ENCODE peak calls at places on chromosomes 6 and 20, in seven cellular contexts. B is HCT116, O is HEK293T, X is H1, E is HepG2, M is K562, D is GM12878. S is an unnamed sample.
A peak's percentile ranks its signal among the peaks of the same experiment; 100 is the strongest.

GRCh38 chr6:7770111-7770510 is 44.2 kb downstream of the BMP6 start:
- DNase-seq in D (no peak), B (no peak), E (no peak), M (no peak), X (no peak), O (no peak), S (no peak)

GRCh38 chr20:4853787-4854295 is 132.1 kb downstream of the PRND start:
- DNase-seq in M (no peak), X (no peak), B (no peak), D (no peak), E (no peak), O (no peak), S (no peak)

GRCh38 chr20:44501448-44501847 is 20.4 kb downstream of the SERINC3 start:
- DNase-seq in O (no peak), E (no peak), X (no peak), M (no peak), D (no peak), B (no peak), S (no peak)

GRCh38 chr6:44495036-44495901 is 107.8 kb downstream of the CDC5L start:
- DNase-seq in E (no peak), M (no peak), D (no peak), X (no peak), O (no peak), B (no peak), S (no peak)

GRCh38 chr20:43859994-43860393 is 54.7 kb upstream of the TOX2 start:
- DNase-seq in X (no peak), O (no peak), D (no peak), B (no peak), E (no peak), M (no peak), S (no peak)

GRCh38 chr6:70714716-70715257 is 47.1 kb downstream of the SMAP1 start:
- DNase-seq in M (no peak), B (no peak), E (no peak), O (no peak), D (no peak), X (no peak), S (no peak)

GRCh38 chr6:155260686-155261085 is 3.1 kb upstream of the CLDN20 start:
- DNase-seq in E (no peak), M (no peak), O (no peak), D (peak; percentile 30), X (no peak), B (no peak), S (no peak)

GRCh38 chr6:131060311-131060710 is 2.7 kb downstream of the EPB41L2 start:
- DNase-seq in M (no peak), B (no peak), D (no peak), X (no peak), E (no peak), O (no peak), S (no peak)

GRCh38 chr6:108127826-108128225 is 38.0 kb upstream of the NR2E1 start:
- DNase-seq in E (peak; percentile 81), B (no peak), O (no peak), X (no peak), M (no peak), D (no peak), S (no peak)

GRCh38 chr6:135498178-135498841 is 770 bp upstream of the AHI1 start:
- DNase-seq in M (peak; percentile 69), X (no peak), E (peak; percentile 84), D (no peak), O (peak; percentile 54), B (peak; percentile 69), S (no peak)

GRCh38 chr6:79431469-79431868 is 105.8 kb downstream of the LCA5 start:
- DNase-seq in O (peak; percentile 45), E (peak; percentile 21), B (no peak), X (no peak), D (no peak), M (no peak), S (peak; percentile 34)

GRCh38 chr6:43088654-43089056 is 12.5 kb downstream of the PTK7 start:
- DNase-seq in M (no peak), E (no peak), B (no peak), D (no peak), X (no peak), O (no peak), S (no peak)

GRCh38 chr20:43196243-43196642 is 6.5 kb upstream of the PTPRT start:
- DNase-seq in D (no peak), E (no peak), B (no peak), M (no peak), X (no peak), O (no peak), S (no peak)

GRCh38 chr6:43334466-43335095 is 26.0 kb upstream of the CRIP3 start:
- DNase-seq in M (peak; percentile 72), X (no peak), O (peak; percentile 64), D (no peak), E (peak; percentile 66), B (peak; percentile 68), S (no peak)

GRCh38 chr6:144406796-144407195 is 121.7 kb downstream of the UTRN start:
- DNase-seq in O (no peak), X (no peak), D (no peak), E (no peak), M (no peak), B (no peak), S (no peak)

GRCh38 chr20:19252670-19253120 is 40.3 kb downstream of the SLC24A3 start:
- DNase-seq in M (no peak), E (no peak), D (no peak), X (peak; percentile 22), O (no peak), B (no peak), S (no peak)

GRCh38 chr20:49969946-49970345 is 12.8 kb upstream of the SNAI1 start:
- DNase-seq in X (no peak), E (no peak), M (no peak), O (no peak), D (no peak), B (no peak), S (no peak)

GRCh38 chr6:8633762-8634161 is 198.4 kb upstream of the SLC35B3 start:
- DNase-seq in O (no peak), E (no peak), B (no peak), D (no peak), M (no peak), X (no peak), S (no peak)

GRCh38 chr20:4045741-4046140 is 30.4 kb upstream of the RNF24 start:
- DNase-seq in M (no peak), X (no peak), E (no peak), D (no peak), B (no peak), O (no peak), S (no peak)

GRCh38 chr20:33832113-33832853 is 21.1 kb downstream of the CHMP4B start:
- DNase-seq in B (no peak), M (no peak), D (no peak), X (no peak), O (no peak), E (no peak), S (peak; percentile 26)

GRCh38 chr20:20267685-20268429 is 100.0 kb upstream of the INSM1 start:
- DNase-seq in M (no peak), X (no peak), B (no peak), D (no peak), E (no peak), O (no peak), S (peak; percentile 44)

GRCh38 chr6:34308483-34308882 is 59.7 kb upstream of the SMIM29 start:
- DNase-seq in D (no peak), B (no peak), O (no peak), X (no peak), E (no peak), M (no peak), S (no peak)

GRCh38 chr6:35360349-35361138 is 18.2 kb downstream of the PPARD start:
- DNase-seq in B (no peak), O (no peak), D (no peak), E (peak; percentile 97), M (no peak), X (peak; percentile 54), S (peak; percentile 52)

GRCh38 chr20:2984956-2985661 is 58.3 kb upstream of the GNRH2 start:
- DNase-seq in X (peak; percentile 30), M (no peak), B (no peak), E (no peak), D (no peak), O (no peak), S (no peak)

GRCh38 chr6:90676516-90676915 is 89.6 kb upstream of the MAP3K7 start:
- DNase-seq in D (no peak), E (no peak), X (no peak), M (no peak), B (no peak), O (no peak), S (peak; percentile 51)

GRCh38 chr6:90681863-90682262 is 95.0 kb upstream of the MAP3K7 start:
- DNase-seq in D (no peak), E (no peak), X (no peak), B (no peak), O (no peak), M (no peak), S (no peak)

GRCh38 chr6:90678049-90678779 is 91.3 kb upstream of the MAP3K7 start:
- DNase-seq in D (no peak), E (no peak), X (no peak), M (no peak), B (no peak), O (no peak), S (no peak)

GRCh38 chr6:90677440-90677839 is 90.6 kb upstream of the MAP3K7 start:
- DNase-seq in M (no peak), X (no peak), B (no peak), O (peak; percentile 53), E (no peak), D (no peak), S (no peak)
- TF ChIP-seq SP1 in M (no peak), X (no peak), B (no peak), O (no peak), E (no peak), D (no peak), S (no peak)

DNA sequence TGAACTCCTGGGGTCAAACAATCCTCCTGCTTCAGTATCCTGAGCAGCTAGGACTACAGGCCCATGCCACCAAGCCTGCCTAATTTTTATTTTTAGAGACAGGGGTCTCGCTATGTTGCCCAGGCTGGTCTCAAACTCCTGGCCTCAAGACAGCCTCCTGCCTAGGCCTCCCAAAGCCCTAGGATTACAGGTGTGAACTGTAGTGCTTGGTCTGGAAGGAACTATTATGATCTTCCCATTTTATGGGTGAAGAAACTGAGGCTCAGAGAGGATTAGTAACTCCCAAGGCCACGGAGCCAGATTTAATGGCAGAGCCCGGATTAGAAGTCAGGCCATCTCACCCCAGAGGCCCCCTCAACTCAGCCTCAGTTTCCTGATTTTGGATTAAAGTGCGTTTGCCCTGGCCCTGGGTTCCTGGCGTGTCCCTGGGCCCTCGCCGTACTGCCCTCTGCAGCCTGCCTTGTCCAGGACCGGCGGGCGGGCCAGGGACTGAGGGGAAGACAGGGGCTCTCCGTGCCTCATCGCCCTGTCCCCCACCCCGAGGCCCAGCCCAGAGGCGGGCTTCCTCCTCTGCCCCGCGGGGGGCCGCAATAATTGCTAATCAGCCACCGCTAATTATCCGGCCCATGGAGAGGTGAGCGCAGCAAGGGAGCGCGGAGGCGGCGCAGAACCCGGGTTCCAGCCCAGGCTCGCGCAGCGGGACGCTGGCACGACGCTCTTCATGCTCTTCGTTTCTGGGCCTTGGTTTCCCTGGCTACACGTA is 34.9 kb downstream of the CD40 start:
- DNase-seq in M (no peak), X (no peak), E (no peak), D (no peak), B (no peak), O (no peak), S (no peak)
- TF ChIP-seq SP1 in M (no peak), X (no peak), E (no peak), D (no peak), B (no peak), O (no peak), S (no peak)

GRCh38 chr20:62977613-62978558 is 25.4 kb downstream of the SLC17A9 start:
- DNase-seq in D (peak; percentile 71), X (no peak), E (no peak), B (peak; percentile 51), M (peak; percentile 65), O (no peak), S (no peak)
- TF ChIP-seq SP1 in D (peak; percentile 66), X (no peak), E (no peak), B (no peak), M (no peak), O (no peak), S (no peak)

GRCh38 chr6:151391021-151391470 is 313 bp downstream of the ZBTB2 start:
- DNase-seq in B (no peak), X (no peak), M (peak; percentile 83), E (peak; percentile 52), O (peak; percentile 72), D (no peak), S (peak; percentile 65)
- TF ChIP-seq SP1 in B (no peak), X (no peak), M (no peak), E (no peak), O (no peak), D (no peak), S (no peak)